ENCODE peak calls at places on chromosomes 1 and 21, in four cellular contexts. One of them, this sample, is unnamed.

GRCh38 chr1:27574871-27575831 is 28.8 kb downstream of the AHDC1 start:
- DNase-seq in WERI-Rb-1: peak; percentile 91
- DNase-seq in dorsolateral prefrontal cortex: peak; percentile 69
- DNase-seq in neural progenitor cell: peak; percentile 94
- DNase-seq in this sample: peak; percentile 84

GRCh38 chr1:2060535-2060934 is 10.3 kb downstream of the PRKCZ start:
- DNase-seq in WERI-Rb-1: no peak
- DNase-seq in dorsolateral prefrontal cortex: no peak
- DNase-seq in neural progenitor cell: no peak
- DNase-seq in this sample: no peak

GRCh38 chr1:23553896-23554480 is 5.3 kb downstream of the ID3 start:
- DNase-seq in dorsolateral prefrontal cortex: no peak
- DNase-seq in WERI-Rb-1: peak; percentile 78
- DNase-seq in neural progenitor cell: peak; percentile 46
- DNase-seq in this sample: no peak

GRCh38 chr1:55869050-55869449 is 653.9 kb upstream of the USP24 start:
- DNase-seq in neural progenitor cell: no peak
- DNase-seq in dorsolateral prefrontal cortex: no peak
- DNase-seq in WERI-Rb-1: no peak
- DNase-seq in this sample: no peak

GRCh38 chr1:94382163-94382562 is 36.0 kb upstream of the ABCD3 start:
- DNase-seq in dorsolateral prefrontal cortex: no peak
- DNase-seq in neural progenitor cell: no peak
- DNase-seq in WERI-Rb-1: no peak
- DNase-seq in this sample: peak; percentile 87

GRCh38 chr1:62515055-62515454 is 78.2 kb downstream of the USP1 start:
- DNase-seq in neural progenitor cell: no peak
- DNase-seq in dorsolateral prefrontal cortex: no peak
- DNase-seq in WERI-Rb-1: no peak
- DNase-seq in this sample: no peak

GRCh38 chr1:68375919-68376318 is 73.8 kb downstream of the RPE65 start:
- DNase-seq in neural progenitor cell: no peak
- DNase-seq in dorsolateral prefrontal cortex: no peak
- DNase-seq in WERI-Rb-1: no peak
- DNase-seq in this sample: no peak

GRCh38 chr1:43444151-43444826 is 9.4 kb downstream of the HYI start:
- DNase-seq in WERI-Rb-1: no peak
- DNase-seq in dorsolateral prefrontal cortex: no peak
- DNase-seq in neural progenitor cell: no peak
- DNase-seq in this sample: no peak

GRCh38 chr1:93805027-93805426 is 74.0 kb downstream of the DNTTIP2 start:
- DNase-seq in WERI-Rb-1: no peak
- DNase-seq in dorsolateral prefrontal cortex: no peak
- DNase-seq in neural progenitor cell: no peak
- DNase-seq in this sample: no peak

GRCh38 chr1:24555591-24556413 is at the start of gene NCMAP:
- DNase-seq in WERI-Rb-1: peak; percentile 45
- DNase-seq in neural progenitor cell: peak; percentile 41
- DNase-seq in dorsolateral prefrontal cortex: no peak
- DNase-seq in this sample: peak; percentile 88

GRCh38 chr21:46182548-46183336 is 1.5 kb downstream of the SPATC1L start:
- DNase-seq in WERI-Rb-1: no peak
- DNase-seq in dorsolateral prefrontal cortex: peak; percentile 43
- DNase-seq in neural progenitor cell: no peak
- DNase-seq in this sample: no peak

GRCh38 chr1:67359592-67359991 is 51.9 kb downstream of the IL12RB2 start:
- DNase-seq in neural progenitor cell: no peak
- DNase-seq in dorsolateral prefrontal cortex: no peak
- DNase-seq in WERI-Rb-1: no peak
- DNase-seq in this sample: no peak

GRCh38 chr1:41640141-41640751 is 155.8 kb upstream of the EDN2 start:
- DNase-seq in WERI-Rb-1: no peak
- DNase-seq in dorsolateral prefrontal cortex: peak; percentile 34
- DNase-seq in neural progenitor cell: no peak
- DNase-seq in this sample: no peak

GRCh38 chr1:176444286-176444685 is 18.7 kb upstream of the PAPPA2 start:
- DNase-seq in WERI-Rb-1: no peak
- DNase-seq in dorsolateral prefrontal cortex: no peak
- DNase-seq in neural progenitor cell: no peak
- DNase-seq in this sample: no peak

GRCh38 chr1:161159087-161159914 is at the start of gene USP21:
- DNase-seq in neural progenitor cell: peak; percentile 97
- DNase-seq in WERI-Rb-1: peak; percentile 98
- DNase-seq in dorsolateral prefrontal cortex: peak; percentile 95
- DNase-seq in this sample: peak; percentile 94

GRCh38 chr1:198771562-198772153 is 132.8 kb downstream of the PTPRC start:
- DNase-seq in dorsolateral prefrontal cortex: no peak
- DNase-seq in WERI-Rb-1: peak; percentile 77
- DNase-seq in neural progenitor cell: peak; percentile 60
- DNase-seq in this sample: no peak

GRCh38 chr21:39095681-39096080 is 87.6 kb downstream of the PSMG1 start:
- DNase-seq in neural progenitor cell: no peak
- DNase-seq in WERI-Rb-1: no peak
- DNase-seq in dorsolateral prefrontal cortex: no peak
- DNase-seq in this sample: no peak

GRCh38 chr1:156691665-156692408 is 13.5 kb downstream of the CRABP2 start:
- DNase-seq in neural progenitor cell: peak; percentile 70
- DNase-seq in WERI-Rb-1: peak; percentile 83
- DNase-seq in dorsolateral prefrontal cortex: no peak
- DNase-seq in this sample: no peak

GRCh38 chr1:24906760-24907490 is 23.2 kb downstream of the RUNX3 start:
- DNase-seq in neural progenitor cell: no peak
- DNase-seq in WERI-Rb-1: no peak
- DNase-seq in dorsolateral prefrontal cortex: peak; percentile 15
- DNase-seq in this sample: no peak

GRCh38 chr1:153546371-153546770 is 765 bp upstream of the S100A4 start:
- DNase-seq in dorsolateral prefrontal cortex: no peak
- DNase-seq in WERI-Rb-1: no peak
- DNase-seq in neural progenitor cell: no peak
- DNase-seq in this sample: no peak

GRCh38 chr21:45306832-45307571 is 19.3 kb upstream of the POFUT2 start:
- DNase-seq in neural progenitor cell: peak; percentile 73
- DNase-seq in WERI-Rb-1: no peak
- DNase-seq in dorsolateral prefrontal cortex: peak; percentile 95
- DNase-seq in this sample: peak; percentile 51

GRCh38 chr21:25862112-25862511 is 127.3 kb downstream of the GABPA start:
- DNase-seq in WERI-Rb-1: no peak
- DNase-seq in neural progenitor cell: peak; percentile 9
- DNase-seq in dorsolateral prefrontal cortex: no peak
- DNase-seq in this sample: no peak

GRCh38 chr1:145961109-145961424 is 3.2 kb upstream of the LIX1L start:
- DNase-seq in neural progenitor cell: no peak
- DNase-seq in WERI-Rb-1: peak; percentile 35
- DNase-seq in dorsolateral prefrontal cortex: no peak
- DNase-seq in this sample: no peak

GRCh38 chr1:158068918-158069317 is 75.5 kb downstream of the KIRREL1 start:
- DNase-seq in dorsolateral prefrontal cortex: no peak
- DNase-seq in neural progenitor cell: no peak
- DNase-seq in WERI-Rb-1: no peak
- DNase-seq in this sample: no peak

GRCh38 chr1:198639581-198640235 is 868 bp downstream of the PTPRC start:
- DNase-seq in WERI-Rb-1: no peak
- DNase-seq in dorsolateral prefrontal cortex: no peak
- DNase-seq in neural progenitor cell: no peak
- DNase-seq in this sample: no peak

GRCh38 chr1:222843434-222844107 is 28.7 kb downstream of the DISP1 start:
- DNase-seq in neural progenitor cell: no peak
- DNase-seq in dorsolateral prefrontal cortex: no peak
- DNase-seq in WERI-Rb-1: no peak
- DNase-seq in this sample: no peak

GRCh38 chr1:66840929-66841328 is 39.9 kb upstream of the INSL5 start:
- DNase-seq in WERI-Rb-1: no peak
- DNase-seq in neural progenitor cell: no peak
- DNase-seq in dorsolateral prefrontal cortex: no peak
- DNase-seq in this sample: no peak

GRCh38 chr1:200873116-200873670 is 412 bp downstream of the GPR25 start:
- DNase-seq in dorsolateral prefrontal cortex: no peak
- DNase-seq in neural progenitor cell: no peak
- DNase-seq in WERI-Rb-1: no peak
- DNase-seq in this sample: peak; percentile 38

GRCh38 chr1:41526956-41527561 is 42.6 kb upstream of the EDN2 start:
- DNase-seq in WERI-Rb-1: no peak
- DNase-seq in neural progenitor cell: no peak
- DNase-seq in dorsolateral prefrontal cortex: no peak
- DNase-seq in this sample: no peak

GRCh38 chr1:106773206-106773605 is 283.3 kb upstream of the PRMT6 start:
- DNase-seq in neural progenitor cell: no peak
- DNase-seq in dorsolateral prefrontal cortex: no peak
- DNase-seq in WERI-Rb-1: no peak
- DNase-seq in this sample: no peak

GRCh38 chr1:106768501-106768900 is 288.0 kb upstream of the PRMT6 start:
- DNase-seq in neural progenitor cell: no peak
- DNase-seq in WERI-Rb-1: no peak
- DNase-seq in dorsolateral prefrontal cortex: no peak
- DNase-seq in this sample: no peak

DNA sequence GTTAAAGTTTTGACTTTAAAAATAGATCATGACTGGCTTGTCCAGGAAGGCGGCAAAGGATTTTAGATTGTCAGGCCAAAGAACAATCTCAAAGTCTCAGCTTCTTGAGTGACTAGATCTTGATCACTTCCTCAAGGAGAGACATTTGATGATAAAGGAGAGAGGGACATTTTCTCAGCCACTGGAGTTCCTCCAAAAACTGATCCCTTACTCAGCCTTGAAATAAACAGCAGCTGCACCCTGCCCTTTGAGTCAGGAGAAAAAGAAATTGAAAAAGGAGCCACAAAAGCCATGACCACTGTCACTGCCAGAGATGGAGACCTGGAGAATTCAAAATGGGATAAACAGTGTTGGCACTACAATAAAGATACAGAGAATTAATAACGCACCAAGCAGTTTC is 288.4 kb upstream of the PRMT6 start:
- DNase-seq in dorsolateral prefrontal cortex: no peak
- DNase-seq in neural progenitor cell: no peak
- DNase-seq in WERI-Rb-1: no peak
- DNase-seq in this sample: no peak
- H3K27ac ChIP-seq in dorsolateral prefrontal cortex: no peak overlapping the region
- H3K27ac ChIP-seq in neural progenitor cell: no peak overlapping the region
- H3K27ac ChIP-seq in WERI-Rb-1: no peak overlapping the region
- H3K27ac ChIP-seq in this sample: no peak overlapping the region

GRCh38 chr1:151839457-151840409 is at the start of gene C2CD4D:
- DNase-seq in dorsolateral prefrontal cortex: peak; percentile 87
- DNase-seq in neural progenitor cell: peak; percentile 81
- DNase-seq in WERI-Rb-1: no peak
- DNase-seq in this sample: peak; percentile 76
- H3K27ac ChIP-seq in dorsolateral prefrontal cortex: peak within 1 kb of the TSS; percentile 97
- H3K27ac ChIP-seq in neural progenitor cell: no peak within 1 kb of the TSS
- H3K27ac ChIP-seq in WERI-Rb-1: no peak within 1 kb of the TSS
- H3K27ac ChIP-seq in this sample: peak within 1 kb of the TSS; percentile 85

GRCh38 chr1:109531205-109531779 is 8.4 kb upstream of the GPR61 start:
- DNase-seq in dorsolateral prefrontal cortex: no peak
- DNase-seq in WERI-Rb-1: no peak
- DNase-seq in neural progenitor cell: no peak
- DNase-seq in this sample: no peak
- H3K27ac ChIP-seq in dorsolateral prefrontal cortex: peak overlapping the region; percentile 65
- H3K27ac ChIP-seq in WERI-Rb-1: peak overlapping the region; percentile 54
- H3K27ac ChIP-seq in neural progenitor cell: no peak overlapping the region
- H3K27ac ChIP-seq in this sample: no peak overlapping the region

GRCh38 chr21:33560965-33561364 is 18.1 kb downstream of the SON start:
- DNase-seq in dorsolateral prefrontal cortex: no peak
- DNase-seq in neural progenitor cell: no peak
- DNase-seq in WERI-Rb-1: no peak
- DNase-seq in this sample: no peak

GRCh38 chr21:33559813-33560212 is 17.0 kb downstream of the SON start:
- DNase-seq in dorsolateral prefrontal cortex: no peak
- DNase-seq in WERI-Rb-1: no peak
- DNase-seq in neural progenitor cell: no peak
- DNase-seq in this sample: no peak

GRCh38 chr21:33561373-33561772 is 18.5 kb downstream of the SON start:
- DNase-seq in dorsolateral prefrontal cortex: no peak
- DNase-seq in WERI-Rb-1: no peak
- DNase-seq in neural progenitor cell: no peak
- DNase-seq in this sample: no peak

GRCh38 chr21:33558777-33559421 is 16.1 kb downstream of the SON start:
- DNase-seq in dorsolateral prefrontal cortex: no peak
- DNase-seq in WERI-Rb-1: no peak
- DNase-seq in neural progenitor cell: no peak
- DNase-seq in this sample: no peak

DNA sequence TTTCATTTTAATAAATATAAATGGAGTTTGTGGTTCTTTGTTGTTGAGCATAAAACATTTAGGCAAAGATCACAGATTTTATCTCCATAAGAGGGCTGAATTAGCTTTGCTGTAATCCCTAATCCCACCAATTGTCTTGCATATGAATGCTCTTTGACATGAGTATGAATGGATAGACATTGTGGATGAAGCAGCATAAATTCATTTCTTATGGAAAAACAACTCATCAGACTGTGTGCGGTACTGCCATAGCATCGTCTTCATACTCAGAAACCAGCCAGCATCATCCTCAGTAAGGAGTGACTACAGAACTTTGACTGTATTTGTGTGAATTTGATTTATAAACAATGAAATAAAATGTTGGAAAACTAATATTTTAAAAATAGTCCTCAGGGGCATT is 19.6 kb downstream of the SON start:
- DNase-seq in WERI-Rb-1: no peak
- DNase-seq in dorsolateral prefrontal cortex: no peak
- DNase-seq in neural progenitor cell: no peak
- DNase-seq in this sample: no peak
- H3K27ac ChIP-seq in WERI-Rb-1: no peak overlapping the region
- H3K27ac ChIP-seq in dorsolateral prefrontal cortex: no peak overlapping the region
- H3K27ac ChIP-seq in neural progenitor cell: no peak overlapping the region
- H3K27ac ChIP-seq in this sample: no peak overlapping the region

GRCh38 chr21:31354122-31354521 is 10.1 kb upstream of the TIAM1 start:
- DNase-seq in neural progenitor cell: no peak
- DNase-seq in WERI-Rb-1: no peak
- DNase-seq in dorsolateral prefrontal cortex: no peak
- DNase-seq in this sample: no peak
- H3K27ac ChIP-seq in neural progenitor cell: no peak overlapping the region
- H3K27ac ChIP-seq in WERI-Rb-1: no peak overlapping the region
- H3K27ac ChIP-seq in dorsolateral prefrontal cortex: no peak overlapping the region
- H3K27ac ChIP-seq in this sample: no peak overlapping the region

GRCh38 chr1:232973652-232974611 is 23.5 kb downstream of the NTPCR start:
- DNase-seq in dorsolateral prefrontal cortex: no peak
- DNase-seq in neural progenitor cell: no peak
- DNase-seq in WERI-Rb-1: no peak
- DNase-seq in this sample: no peak
- H3K27ac ChIP-seq in dorsolateral prefrontal cortex: no peak overlapping the region
- H3K27ac ChIP-seq in neural progenitor cell: no peak overlapping the region
- H3K27ac ChIP-seq in WERI-Rb-1: no peak overlapping the region
- H3K27ac ChIP-seq in this sample: no peak overlapping the region